ENCODE peak calls at places on chromosomes 11 and 22, in five cellular contexts. W is GM23248, Q is OCI-LY7, T is neural progenitor cell, M is SK-N-SH. X is an unnamed sample. For H3K4me1, the result is how much of the 10 kb centered on the place peaks cover.

GRCh38 chr22:44391481-44392445 is 79.0 kb upstream of the SHISAL1 start:
- DNase-seq in T (no peak), W (no peak), Q (no peak), M (no peak), X (no peak)

GRCh38 chr22:17964153-17964552 is 60.2 kb downstream of the MICAL3 start:
- DNase-seq in T (peak), Q (no peak), M (no peak), W (no peak), X (no peak)

GRCh38 chr22:26066534-26066933 is 102.7 kb upstream of the SEZ6L start:
- DNase-seq in W (no peak), T (peak), M (no peak), Q (no peak), X (peak)

GRCh38 chr11:134845474-134846435 is 433.7 kb upstream of the B3GAT1 start:
- DNase-seq in M (no peak), W (no peak), Q (no peak), T (no peak), X (no peak)

GRCh38 chr11:6572215-6572614 is 31.2 kb downstream of the RRP8 start:
- DNase-seq in T (no peak), W (peak), M (no peak), Q (no peak), X (no peak)

GRCh38 chr11:70077411-70078094 is 564 bp upstream of the ANO1 start:
- DNase-seq in W (no peak), T (no peak), M (no peak), Q (no peak), X (no peak)

GRCh38 chr11:3609416-3610265 is 32.2 kb downstream of the ART5 start:
- DNase-seq in Q (peak), M (peak), W (peak), T (peak), X (peak)

GRCh38 chr11:124760806-124761205 is 1.3 kb downstream of the ESAM start:
- DNase-seq in M (peak), W (no peak), Q (no peak), T (no peak), X (no peak)

GRCh38 chr11:47508595-47509555 is 44.1 kb downstream of the CELF1 start:
- DNase-seq in Q (no peak), T (no peak), M (no peak), W (no peak), X (peak)
- H3K4me1 ChIP-seq in Q (under half), T (under half), M (under half), W (under half), X (under half)

DNA sequence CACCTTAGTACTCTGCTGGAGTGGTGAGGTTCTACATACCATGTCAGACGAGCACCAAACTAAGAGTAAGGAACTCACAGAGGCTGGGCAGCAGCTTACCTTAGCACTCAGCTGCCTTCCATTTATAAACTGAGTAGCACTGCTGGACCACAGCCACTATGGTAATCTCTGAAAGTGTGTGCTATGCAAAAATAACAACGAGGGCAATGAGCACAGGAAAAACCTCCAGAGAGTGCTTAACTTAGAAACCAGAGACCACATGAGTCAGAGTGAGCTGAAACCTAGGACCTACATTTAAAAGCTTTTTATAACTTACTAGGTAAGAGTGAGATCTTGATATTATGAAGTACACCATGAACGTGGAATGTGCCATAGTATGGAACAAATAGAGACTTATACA is 17.1 kb upstream of the CD59 start:
- DNase-seq in T (no peak), Q (no peak), M (no peak), W (peak), X (no peak)
- TF ChIP-seq EZH2phosphoT487 in T (no peak), Q (no peak), M (no peak), W (no peak), X (no peak)

GRCh38 chr11:128884703-128885338 is 6.3 kb upstream of the KCNJ5 start:
- DNase-seq in W (peak), M (peak), Q (peak), T (peak), X (peak)
- H3K4me2 ChIP-seq in W (no peak), M (no peak), Q (no peak), T (no peak), X (no peak)

GRCh38 chr22:36340621-36341020 is 47.1 kb downstream of the MYH9 start:
- DNase-seq in W (no peak), M (no peak), Q (no peak), T (peak), X (no peak)
- H3K4me1 ChIP-seq in W (under half), M (under half), Q (under half), T (under half), X (under half)